ENCODE peak calls at places on chromosomes 3 and 15, in four cellular contexts. B is HFF-Myc, T is uterus, J is GM23338. Z is an unnamed sample.

GRCh38 chr3:11059090-11059798 is 66.7 kb downstream of the SLC6A1 start:
- DNase-seq in B (peak), T (peak), J (peak), Z (peak)

GRCh38 chr3:177249203-177249602 is 51.9 kb upstream of the TBL1XR1 start:
- DNase-seq in B (no peak), T (no peak), J (no peak), Z (no peak)

GRCh38 chr3:17951241-17951640 is 208.8 kb upstream of the TBC1D5 start:
- DNase-seq in B (no peak), T (no peak), J (no peak), Z (no peak)

GRCh38 chr15:72319985-72320671 is at the start of gene CELF6:
- DNase-seq in B (no peak), T (peak), J (peak), Z (peak)

GRCh38 chr15:85458764-85459163 is 78.4 kb downstream of the AKAP13 start:
- DNase-seq in B (no peak), T (no peak), J (no peak), Z (peak)

GRCh38 chr3:98969295-98969694 is 67.8 kb upstream of the DCBLD2 start:
- DNase-seq in B (no peak), T (no peak), J (no peak), Z (no peak)

GRCh38 chr3:8617921-8618320 is 26.7 kb downstream of the SSUH2 start:
- DNase-seq in B (no peak), T (no peak), J (no peak), Z (no peak)

GRCh38 chr3:53243165-53243564 is 12.7 kb downstream of the TKT start:
- DNase-seq in B (peak), T (no peak), J (peak), Z (peak)

GRCh38 chr3:144053121-144053520 is 81.5 kb downstream of the DIPK2A start:
- DNase-seq in B (no peak), T (no peak), J (no peak), Z (peak)

GRCh38 chr15:51580982-51581381 is 41.6 kb downstream of the DMXL2 start:
- DNase-seq in B (no peak), T (no peak), J (no peak), Z (no peak)

GRCh38 chr3:101637461-101637860 is 39.5 kb downstream of the ZBTB11 start:
- DNase-seq in B (no peak), T (no peak), J (no peak), Z (no peak)

GRCh38 chr3:172675371-172676193 is 35.3 kb downstream of the NCEH1 start:
- DNase-seq in B (peak), T (no peak), J (peak), Z (peak)

GRCh38 chr15:31464216-31465082 is 137.8 kb downstream of the KLF13 start:
- DNase-seq in B (no peak), T (no peak), J (no peak), Z (no peak)

GRCh38 chr15:40282870-40283614 is at the start of gene ANKRD63:
- DNase-seq in B (no peak), T (no peak), J (peak), Z (no peak)

GRCh38 chr15:25783607-25784131 is 79.5 kb downstream of the ATP10A start:
- DNase-seq in B (peak), T (no peak), J (peak), Z (peak)

GRCh38 chr15:96041982-96042733 is 288.3 kb upstream of the NR2F2 start:
- DNase-seq in B (no peak), T (no peak), J (no peak), Z (no peak)

GRCh38 chr3:56725175-56725574 is 42.1 kb upstream of the TASOR start:
- DNase-seq in B (no peak), T (no peak), J (no peak), Z (no peak)

GRCh38 chr3:101950510-101950909 is 101.2 kb downstream of the NFKBIZ start:
- DNase-seq in B (peak), T (no peak), J (no peak), Z (peak)

GRCh38 chr3:120142236-120142635 is 48.0 kb upstream of the GSK3B start:
- DNase-seq in B (no peak), T (no peak), J (no peak), Z (no peak)

GRCh38 chr15:52783191-52783829 is 6.8 kb downstream of the ONECUT1 start:
- DNase-seq in B (no peak), T (no peak), J (peak), Z (no peak)

GRCh38 chr15:42608110-42608531 is 32.7 kb downstream of the STARD9 start:
- DNase-seq in B (no peak), T (no peak), J (no peak), Z (no peak)

GRCh38 chr3:149209431-149209830 is 12.2 kb downstream of the CP start:
- DNase-seq in B (no peak), T (no peak), J (no peak), Z (no peak)

GRCh38 chr3:30964612-30965011 is 70.2 kb upstream of the GADL1 start:
- DNase-seq in B (no peak), T (no peak), J (no peak), Z (no peak)

GRCh38 chr15:42593143-42593542 is 17.7 kb downstream of the STARD9 start:
- DNase-seq in B (no peak), T (peak), J (no peak), Z (peak)

GRCh38 chr3:127853681-127854080 is 31.4 kb upstream of the MGLL start:
- DNase-seq in B (no peak), T (no peak), J (peak), Z (no peak)

GRCh38 chr15:84915011-84915958 is 30.8 kb downstream of the SLC28A1 start:
- DNase-seq in B (peak), T (peak), J (peak), Z (peak)

GRCh38 chr3:53157974-53158580 is 2.9 kb upstream of the PRKCD start:
- DNase-seq in B (no peak), T (no peak), J (no peak), Z (no peak)

DNA sequence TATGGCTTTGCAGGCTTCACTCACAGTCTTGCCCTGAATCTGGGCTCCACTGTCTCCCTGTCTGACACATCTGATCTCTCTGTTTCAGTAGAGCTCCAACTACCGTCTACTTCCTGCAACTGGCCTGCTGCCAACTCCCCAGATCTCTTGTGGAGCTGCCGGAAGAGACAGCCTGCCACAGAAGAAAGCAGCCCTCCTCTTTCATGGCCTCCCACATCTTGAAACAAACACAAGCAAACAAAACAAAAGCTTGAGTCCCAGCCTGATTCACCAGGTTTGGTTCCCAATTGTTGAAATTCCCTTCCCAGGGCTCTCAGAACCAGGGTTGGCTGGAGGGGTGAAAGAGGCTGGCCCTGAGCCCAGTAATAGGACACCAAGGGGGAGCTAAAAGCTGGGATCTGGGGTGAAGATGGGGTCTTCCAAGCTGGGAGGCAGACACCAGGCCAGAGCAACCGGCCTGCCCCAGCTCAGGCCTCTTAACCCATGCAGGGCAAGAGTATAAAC is 55.3 kb upstream of the CA12 start:
- DNase-seq in B (peak), T (peak), J (peak), Z (peak)
- TF ChIP-seq CTCF in B (no peak), T (no peak), J (peak), Z (peak)

GRCh38 chr3:168094877-168095610 is 680 bp downstream of the GOLIM4 start:
- DNase-seq in B (peak), T (peak), J (peak), Z (peak)
- H3K4me3 ChIP-seq in B (peak), T (peak), J (peak), Z (peak)

GRCh38 chr3:77186319-77186718 is 146.4 kb downstream of the ROBO2 start:
- DNase-seq in B (no peak), T (no peak), J (no peak), Z (no peak)
- TF ChIP-seq CTCF in B (no peak), T (no peak), J (no peak), Z (no peak)

GRCh38 chr15:63049747-63050439 is 7.3 kb downstream of the TPM1 start:
- DNase-seq in B (no peak), T (no peak), J (no peak), Z (no peak)
- H3K4me3 ChIP-seq in B (no peak), T (peak), J (peak), Z (peak)

DNA sequence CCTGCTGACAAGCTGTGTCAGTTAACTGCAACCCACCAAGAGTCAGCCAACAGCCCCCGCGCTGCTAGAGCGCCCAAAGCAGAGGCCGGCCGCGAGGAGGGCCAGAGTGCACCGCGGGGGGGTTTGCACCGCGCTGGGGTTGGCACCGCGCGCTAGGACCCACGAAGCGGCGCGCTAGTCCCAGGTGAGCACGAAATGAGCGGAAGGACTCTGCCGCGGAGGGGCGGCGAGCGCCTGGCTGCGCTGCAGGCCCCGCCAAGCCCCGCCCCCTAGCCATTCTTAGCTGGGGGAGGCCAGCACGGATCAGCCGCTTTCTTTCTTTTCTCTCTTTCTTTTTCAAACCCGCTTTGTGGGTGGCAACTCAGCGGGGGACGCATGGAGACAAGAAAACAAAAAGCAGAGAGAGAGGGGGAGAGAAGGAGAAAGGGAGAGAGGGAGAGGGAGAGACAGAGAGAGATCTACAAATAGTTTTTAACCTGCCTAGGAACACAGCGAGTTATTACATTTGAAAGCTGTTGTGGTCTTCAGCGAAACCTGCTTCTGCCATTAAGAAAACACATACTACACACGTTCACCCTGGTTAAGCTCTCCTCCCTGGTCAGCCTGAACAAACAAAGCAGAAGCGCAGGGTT is 6.9 kb upstream of the FOXB1 start:
- DNase-seq in B (no peak), T (no peak), J (peak), Z (no peak)
- TF ChIP-seq CTCF in B (no peak), T (no peak), J (peak), Z (no peak)

DNA sequence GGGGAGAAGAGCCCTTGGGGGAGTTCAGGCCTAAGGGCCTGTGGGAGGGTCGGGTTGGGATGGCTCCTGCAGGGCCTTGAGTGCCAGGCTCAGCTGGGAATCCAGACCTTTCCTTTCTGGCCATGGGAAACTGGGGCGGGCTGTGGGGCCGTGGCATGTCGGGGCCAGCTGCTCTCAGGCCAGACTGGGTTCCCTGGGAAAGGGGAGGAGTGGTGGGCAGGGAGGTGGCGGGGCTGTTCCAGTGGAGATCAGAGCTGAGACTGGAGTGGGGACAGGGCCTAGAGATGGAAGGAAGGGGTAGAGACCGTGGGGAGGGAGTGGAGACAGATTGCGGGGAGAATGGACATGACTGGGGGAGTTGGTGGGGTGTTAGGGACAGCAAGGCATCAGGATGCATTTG is 20.3 kb downstream of the FBLN2 start:
- DNase-seq in B (no peak), T (no peak), J (no peak), Z (no peak)
- H3K4me3 ChIP-seq in B (no peak), T (no peak), J (no peak), Z (no peak)

GRCh38 chr3:14216257-14217048 is 37.8 kb downstream of the LSM3 start:
- DNase-seq in B (no peak), T (no peak), J (peak), Z (no peak)
- TF ChIP-seq CTCF in B (peak), T (peak), J (peak), Z (no peak)

GRCh38 chr3:58013973-58014649 is 5.9 kb downstream of the FLNB start:
- DNase-seq in B (peak), T (peak), J (no peak), Z (peak)
- H3K4me3 ChIP-seq in B (no peak), T (no peak), J (no peak), Z (no peak)

Z was measured in fibroblast of mammary gland.